ENCODE peak calls at places on chromosomes 7 and 10, in nine cellular contexts. P is PC-3, H is HT-29, S is type B pancreatic cell, I is cardiac muscle cell, C is choroid plexus epithelial cell, Z is T-helper 2 cell, N is activated T-helper 1 cell treated with Interleukin-2 at 50 U/mL for 16 hours, B is left lung. W is an unnamed sample.

GRCh38 chr7:34339061-34339526 is 318.9 kb upstream of the NPSR1 start:
- DNase-seq in P (no peak), H (no peak), S (no peak), I (no peak), C (peak), Z (no peak), N (no peak), B (no peak), W (no peak)

GRCh38 chr10:100710151-100710871 is 35.1 kb upstream of the PAX2 start:
- DNase-seq in P (no peak), H (no peak), S (no peak), I (peak), C (no peak), Z (no peak), N (no peak), B (no peak), W (no peak)

GRCh38 chr10:6778992-6779701 is 199.1 kb upstream of the PRKCQ start:
- DNase-seq in P (peak), H (peak), S (no peak), I (no peak), C (peak), Z (no peak), N (no peak), B (no peak), W (peak)

GRCh38 chr7:46512901-46513431 is 591.9 kb upstream of the IGFBP3 start:
- DNase-seq in P (no peak), H (peak), S (no peak), I (no peak), C (peak), Z (no peak), N (no peak), B (no peak), W (no peak)

GRCh38 chr10:102246261-102246660 is 929 bp downstream of the GBF1 start:
- DNase-seq in P (no peak), H (peak), S (no peak), I (no peak), C (peak), Z (no peak), N (no peak), B (no peak), W (no peak)

GRCh38 chr10:103504181-103504783 is 10.8 kb downstream of the NEURL1 start:
- DNase-seq in P (peak), H (no peak), S (no peak), I (no peak), C (peak), Z (peak), N (no peak), B (no peak), W (peak)

GRCh38 chr10:104054430-104054829 is 31.2 kb downstream of the COL17A1 start:
- DNase-seq in P (peak), H (no peak), S (no peak), I (no peak), C (no peak), Z (no peak), N (no peak), B (no peak), W (no peak)

GRCh38 chr7:24199978-24200377 is 84.0 kb upstream of the NPY start:
- DNase-seq in P (no peak), H (no peak), S (no peak), I (no peak), C (no peak), Z (peak), N (no peak), B (no peak), W (no peak)

GRCh38 chr7:151157645-151158329 is 9.7 kb downstream of the GBX1 start:
- DNase-seq in P (peak), H (peak), S (no peak), I (no peak), C (peak), Z (no peak), N (no peak), B (no peak), W (no peak)

GRCh38 chr7:150962743-150963399 is 15.2 kb downstream of the KCNH2 start:
- DNase-seq in P (peak), H (peak), S (no peak), I (peak), C (peak), Z (peak), N (no peak), B (no peak), W (peak)

GRCh38 chr10:32376780-32377179 is 29.8 kb upstream of the EPC1 start:
- DNase-seq in P (no peak), H (no peak), S (no peak), I (no peak), C (no peak), Z (no peak), N (no peak), B (no peak), W (no peak)

GRCh38 chr7:116683786-116684185 is 11.8 kb downstream of the MET start:
- DNase-seq in P (no peak), H (no peak), S (no peak), I (no peak), C (no peak), Z (no peak), N (no peak), B (no peak), W (no peak)

GRCh38 chr10:4353059-4353655 is 472.9 kb upstream of the AKR1E2 start:
- DNase-seq in P (no peak), H (peak), S (no peak), I (no peak), C (peak), Z (no peak), N (no peak), B (no peak), W (no peak)

GRCh38 chr7:2012044-2012900 is 220.5 kb downstream of the MAD1L1 start:
- DNase-seq in P (no peak), H (no peak), S (no peak), I (no peak), C (no peak), Z (no peak), N (no peak), B (peak), W (no peak)

GRCh38 chr10:88728107-88728763 is 22.2 kb downstream of the LIPK start:
- DNase-seq in P (no peak), H (peak), S (no peak), I (no peak), C (peak), Z (no peak), N (peak), B (peak), W (peak)

GRCh38 chr10:49745756-49746155 is 16.4 kb downstream of the OGDHL start:
- DNase-seq in P (no peak), H (no peak), S (no peak), I (no peak), C (no peak), Z (no peak), N (no peak), B (no peak), W (no peak)

GRCh38 chr7:84237533-84238173 is 43.1 kb upstream of the SEMA3A start:
- DNase-seq in P (peak), H (peak), S (no peak), I (no peak), C (peak), Z (no peak), N (no peak), B (no peak), W (no peak)

GRCh38 chr7:80318081-80318480 is 183.4 kb downstream of the GNAI1 start:
- DNase-seq in P (no peak), H (no peak), S (no peak), I (no peak), C (no peak), Z (no peak), N (no peak), B (no peak), W (no peak)

GRCh38 chr7:129203050-129203741 is 14.8 kb downstream of the SMO start:
- DNase-seq in P (no peak), H (no peak), S (no peak), I (no peak), C (no peak), Z (no peak), N (no peak), B (peak), W (no peak)

W was measured in activated CD4-positive, alpha-beta memory T cell treated with anti-CD3 and anti-CD28 coated beads for 36 hours.